ENCODE peak calls at places on chromosome 2, in eight cellular contexts. Y, P, M, X, K, J, V and U are unnamed samples.

GRCh38 chr2:216373896-216374295 is 1.6 kb upstream of the MARCHF4 start:
- DNase-seq in Y (no peak), P (no peak), M (no peak), X (no peak), K (no peak), J (no peak), V (no peak), U (no peak)

GRCh38 chr2:77169426-77169825 is 352.8 kb downstream of the LRRTM4 start:
- DNase-seq in Y (no peak), P (no peak), M (no peak), X (no peak), K (no peak), J (no peak), V (no peak), U (no peak)

GRCh38 chr2:52542297-52542696 is 1225.3 kb upstream of the CHAC2 start:
- DNase-seq in Y (no peak), P (no peak), M (no peak), X (no peak), K (no peak), J (no peak), V (no peak), U (no peak)

GRCh38 chr2:49973917-49974368 is 819.6 kb upstream of the FSHR start:
- DNase-seq in Y (no peak), P (peak; percentile 48), M (peak; percentile 37), X (peak; percentile 78), K (peak; percentile 45), J (peak; percentile 54), V (peak; percentile 56), U (peak; percentile 5)

GRCh38 chr2:10056439-10056838 is 13.1 kb downstream of the KLF11 start:
- DNase-seq in Y (no peak), P (no peak), M (no peak), X (no peak), K (no peak), J (peak; percentile 20), V (no peak), U (no peak)

GRCh38 chr2:41955641-41956040 is 92.2 kb upstream of the PKDCC start:
- DNase-seq in Y (no peak), P (no peak), M (no peak), X (no peak), K (no peak), J (no peak), V (no peak), U (no peak)

GRCh38 chr2:132584976-132585817 is 84.8 kb downstream of the LYPD1 start:
- DNase-seq in Y (peak; percentile 77), P (no peak), M (no peak), X (no peak), K (no peak), J (no peak), V (no peak), U (no peak)

GRCh38 chr2:14632133-14632936 is at the start of gene LRATD1:
- DNase-seq in Y (no peak), P (peak; percentile 87), M (peak; percentile 97), X (peak; percentile 90), K (peak; percentile 94), J (peak; percentile 93), V (peak; percentile 97), U (peak; percentile 53)

GRCh38 chr2:120013569-120014223 is 819 bp downstream of the EPB41L5 start:
- DNase-seq in Y (no peak), P (peak; percentile 39), M (peak; percentile 32), X (no peak), K (no peak), J (no peak), V (peak; percentile 78), U (no peak)

GRCh38 chr2:89763581-89764485 is 1072.4 kb downstream of the RPIA start:
- DNase-seq in Y (no peak), P (peak; percentile 22), M (no peak), X (peak; percentile 23), K (peak; percentile 25), J (peak; percentile 54), V (no peak), U (no peak)

GRCh38 chr2:16278421-16279200 is 338.3 kb downstream of the MYCN start:
- DNase-seq in Y (peak; percentile 72), P (no peak), M (no peak), X (no peak), K (no peak), J (no peak), V (no peak), U (no peak)

GRCh38 chr2:239119346-239120126 is 271.7 kb downstream of the TWIST2 start:
- DNase-seq in Y (no peak), P (no peak), M (no peak), X (no peak), K (no peak), J (no peak), V (no peak), U (no peak)

GRCh38 chr2:96698221-96698861 is 41.5 kb downstream of the LMAN2L start:
- DNase-seq in Y (no peak), P (no peak), M (peak; percentile 36), X (no peak), K (no peak), J (no peak), V (no peak), U (no peak)

GRCh38 chr2:47070155-47070919 is 84.8 kb downstream of the STPG4 start:
- DNase-seq in Y (no peak), P (no peak), M (no peak), X (peak; percentile 47), K (no peak), J (peak; percentile 43), V (no peak), U (no peak)

GRCh38 chr2:156400704-156401678 is 35.2 kb upstream of the GPD2 start:
- DNase-seq in Y (peak; percentile 97), P (peak; percentile 84), M (peak; percentile 80), X (peak; percentile 64), K (peak; percentile 75), J (peak; percentile 65), V (peak; percentile 83), U (peak; percentile 82)

GRCh38 chr2:73989972-73990371 is 5.3 kb downstream of the TET3 start:
- DNase-seq in Y (no peak), P (no peak), M (no peak), X (no peak), K (no peak), J (no peak), V (no peak), U (no peak)

GRCh38 chr2:73990531-73990930 is 5.8 kb downstream of the TET3 start:
- DNase-seq in Y (no peak), P (no peak), M (no peak), X (no peak), K (no peak), J (no peak), V (no peak), U (no peak)

GRCh38 chr2:73993799-73994543 is 9.3 kb downstream of the TET3 start:
- DNase-seq in Y (no peak), P (no peak), M (no peak), X (no peak), K (no peak), J (no peak), V (no peak), U (no peak)

GRCh38 chr2:73993376-73993775 is 8.7 kb downstream of the TET3 start:
- DNase-seq in Y (no peak), P (no peak), M (no peak), X (no peak), K (no peak), J (no peak), V (no peak), U (no peak)

GRCh38 chr2:73992036-73992435 is 7.3 kb downstream of the TET3 start:
- DNase-seq in Y (no peak), P (no peak), M (no peak), X (no peak), K (no peak), J (no peak), V (no peak), U (no peak)
- TF ChIP-seq POLR2A in Y (no peak), P (no peak), M (no peak), X (no peak), K (no peak), J (no peak), V (no peak), U (no peak)

DNA sequence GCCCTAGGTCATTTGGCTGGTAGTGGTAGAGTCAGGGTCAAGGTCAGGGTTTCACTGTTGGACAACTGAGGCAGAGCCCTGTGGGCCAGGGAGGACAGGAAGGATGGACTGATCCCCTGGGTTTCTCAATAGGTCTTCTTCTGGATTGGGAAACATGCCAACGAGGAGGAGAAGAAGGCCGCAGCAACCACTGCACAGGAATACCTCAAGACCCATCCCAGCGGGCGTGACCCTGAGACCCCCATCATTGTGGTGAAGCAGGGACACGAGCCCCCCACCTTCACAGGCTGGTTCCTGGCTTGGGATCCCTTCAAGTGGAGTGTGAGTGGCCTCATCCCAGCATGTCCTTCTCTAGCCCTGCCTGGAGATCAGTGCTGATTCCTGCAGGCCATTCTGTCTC is 18.1 kb downstream of the VIL1 start:
- DNase-seq in Y (no peak), P (no peak), M (no peak), X (no peak), K (no peak), J (no peak), V (no peak), U (no peak)
- TF ChIP-seq POLR2A in Y (no peak), P (no peak), M (no peak), X (no peak), K (no peak), J (no peak), V (no peak), U (no peak)

DNA sequence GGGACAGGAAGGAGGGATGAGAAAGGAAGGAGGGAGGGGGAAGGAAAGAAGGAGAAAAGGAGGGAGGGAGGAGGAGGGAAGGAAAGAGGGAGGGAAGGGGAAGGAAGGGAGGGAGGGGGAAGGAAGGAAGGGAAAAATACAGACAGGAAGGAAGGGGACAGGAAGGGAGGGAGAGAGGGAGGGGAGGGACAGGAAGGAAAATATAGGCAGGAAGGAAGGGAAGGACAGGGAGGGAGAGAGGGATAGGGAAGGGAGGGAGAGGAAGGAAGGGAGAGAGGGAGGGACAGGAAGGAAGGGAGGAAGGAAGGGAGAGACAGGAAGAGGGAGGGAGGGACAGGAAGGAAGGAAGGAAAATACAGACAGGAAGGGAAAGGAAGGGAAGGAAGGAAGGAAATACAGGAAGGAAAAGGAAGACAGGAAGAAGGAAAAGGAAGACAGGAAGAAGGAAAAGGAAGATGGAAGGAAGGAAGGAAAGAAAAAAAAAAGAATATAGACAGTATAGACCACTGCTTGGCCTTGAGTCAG is 63.6 kb downstream of the FEZ2 start:
- DNase-seq in Y (no peak), P (no peak), M (no peak), X (no peak), K (no peak), J (no peak), V (no peak), U (no peak)
- TF ChIP-seq POLR2A in Y (no peak), P (no peak), M (no peak), X (no peak), K (no peak), J (no peak), V (no peak), U (no peak)

DNA sequence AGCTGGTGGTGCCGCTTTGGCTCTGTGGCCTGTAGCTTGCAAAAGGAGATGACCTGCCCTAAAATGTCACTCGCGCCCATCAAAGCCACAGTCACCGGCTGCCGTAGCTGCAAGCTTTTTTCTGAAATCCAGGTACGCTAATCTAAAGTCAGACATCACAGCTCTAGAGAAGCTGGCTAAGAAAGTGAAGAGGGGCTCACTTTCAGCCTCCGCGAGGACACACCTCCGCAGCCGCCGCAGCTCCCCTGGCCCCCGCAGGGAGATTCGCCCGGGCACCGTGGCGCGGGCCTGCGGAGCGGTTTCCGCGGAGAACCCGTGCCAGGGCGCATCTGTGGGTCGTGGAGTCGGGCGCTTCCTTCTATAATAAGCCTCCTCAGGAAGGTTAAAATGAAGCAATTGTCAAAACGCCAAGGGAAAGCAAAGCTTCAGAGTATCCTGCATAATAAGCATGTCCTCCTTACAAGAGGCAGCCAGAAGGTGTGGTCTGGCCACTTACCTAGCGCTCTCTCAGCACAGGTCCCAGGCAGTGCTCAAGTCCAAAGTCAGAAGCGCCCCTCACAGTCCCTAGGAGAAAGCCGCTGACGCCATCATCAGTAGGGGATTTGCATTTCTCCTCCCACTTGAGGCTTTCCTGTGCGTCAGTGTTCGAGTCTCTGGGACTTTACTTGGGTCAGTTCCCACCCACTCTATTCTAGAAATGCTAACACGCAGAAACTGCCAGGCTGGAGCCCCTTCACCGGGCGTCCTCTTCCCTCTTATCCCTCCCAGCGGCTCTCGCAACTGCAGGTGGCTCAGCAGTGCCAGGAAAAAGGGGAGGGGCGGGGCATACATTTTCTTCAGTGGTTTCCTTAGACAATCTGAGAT is at the start of gene STAT4:
- DNase-seq in Y (no peak), P (peak; percentile 33), M (peak; percentile 16), X (peak; percentile 42), K (peak; percentile 62), J (peak; percentile 63), V (peak; percentile 59), U (peak; percentile 67)
- TF ChIP-seq POLR2A in Y (no peak), P (peak; percentile 5), M (no peak), X (no peak), K (no peak), J (peak; percentile 65), V (no peak), U (peak; percentile 5)